ENCODE peak calls at places on chromosome 4, in nine cellular contexts. Z, E, L, P, T, K, V, A and G are unnamed samples.

GRCh38 chr4:113540859-113541258 is 220.7 kb downstream of the CAMK2D start:
- DNase-seq in L (peak), V (no peak), T (no peak), P (no peak), Z (no peak), K (peak), A (peak), E (no peak), G (no peak)

GRCh38 chr4:74874785-74875367 is 58.0 kb upstream of the PARM1 start:
- DNase-seq in V (peak), E (peak), A (peak), Z (no peak), L (peak), K (peak), T (no peak), P (peak), G (peak)

GRCh38 chr4:79831701-79832514 is 241.1 kb downstream of the ANTXR2 start:
- DNase-seq in V (no peak), A (no peak), E (no peak), L (no peak), Z (no peak), T (no peak), K (no peak), P (no peak), G (no peak)

GRCh38 chr4:86549163-86549788 is 44.8 kb upstream of the PTPN13 start:
- DNase-seq in E (no peak), Z (no peak), A (peak), T (no peak), L (peak), K (no peak), P (peak), V (no peak), G (no peak)

GRCh38 chr4:39054497-39054896 is 7.5 kb upstream of the KLHL5 start:
- DNase-seq in E (no peak), K (no peak), L (no peak), Z (no peak), P (no peak), T (no peak), V (no peak), A (no peak), G (no peak)

GRCh38 chr4:101983835-101984234 is 193.3 kb downstream of the BANK1 start:
- DNase-seq in E (no peak), K (no peak), P (no peak), T (no peak), V (no peak), A (no peak), Z (no peak), L (no peak), G (no peak)

GRCh38 chr4:23602720-23603119 is 287.1 kb downstream of the PPARGC1A start:
- DNase-seq in P (no peak), E (no peak), K (no peak), T (no peak), A (no peak), L (no peak), Z (no peak), V (no peak), G (no peak)

GRCh38 chr4:59814402-59814801 is 1385.7 kb upstream of the ADGRL3 start:
- DNase-seq in T (no peak), K (peak), V (no peak), L (no peak), A (no peak), E (no peak), P (no peak), Z (no peak), G (no peak)

GRCh38 chr4:73869130-73870055 is at the start of gene CXCL1:
- DNase-seq in E (peak), T (peak), A (peak), Z (peak), L (no peak), V (peak), K (peak), P (no peak), G (no peak)

GRCh38 chr4:83011779-83012630 is 1.4 kb upstream of the LIN54 start:
- DNase-seq in A (peak), E (peak), V (peak), Z (peak), P (peak), L (peak), K (peak), T (no peak), G (no peak)

GRCh38 chr4:3736806-3737205 is 29.4 kb upstream of the ADRA2C start:
- DNase-seq in Z (no peak), T (no peak), A (no peak), P (no peak), V (no peak), K (no peak), E (no peak), L (no peak), G (no peak)

GRCh38 chr4:135775909-135776308 is 1574.3 kb upstream of the PABPC4L start:
- DNase-seq in L (no peak), K (no peak), A (no peak), T (no peak), E (no peak), Z (no peak), P (no peak), V (no peak), G (no peak)

GRCh38 chr4:122576261-122577188 is 44.3 kb downstream of the IL21 start:
- DNase-seq in T (no peak), A (peak), L (peak), Z (no peak), E (peak), K (peak), P (peak), V (no peak), G (no peak)

GRCh38 chr4:78478523-78478922 is 73.0 kb upstream of the ANXA3 start:
- DNase-seq in A (peak), K (no peak), T (no peak), E (no peak), P (no peak), L (no peak), Z (no peak), V (no peak), G (no peak)

GRCh38 chr4:189090174-189090814 is 850.4 kb upstream of the FRG1 start:
- DNase-seq in P (peak), K (peak), T (no peak), Z (no peak), L (peak), V (no peak), A (peak), E (no peak), G (no peak)

GRCh38 chr4:159248383-159249178 is 145.7 kb downstream of the RAPGEF2 start:
- DNase-seq in L (peak), P (peak), V (no peak), Z (no peak), E (no peak), T (no peak), K (peak), A (peak), G (peak)

GRCh38 chr4:181618038-181618618 is 625.1 kb upstream of the TENM3 start:
- DNase-seq in E (no peak), V (no peak), T (no peak), K (no peak), L (no peak), A (no peak), Z (no peak), P (no peak), G (no peak)

GRCh38 chr4:25174674-25175073 is 14.4 kb upstream of the SEPSECS start:
- DNase-seq in A (peak), P (peak), Z (no peak), L (peak), T (no peak), V (no peak), K (no peak), E (no peak), G (no peak)

GRCh38 chr4:111854494-111855087 is 290.7 kb upstream of the FAM241A start:
- DNase-seq in L (peak), Z (no peak), K (peak), A (peak), E (peak), V (no peak), T (no peak), P (peak), G (no peak)

GRCh38 chr4:11228575-11228974 is 200.1 kb downstream of the HS3ST1 start:
- DNase-seq in K (no peak), A (no peak), P (no peak), T (no peak), E (no peak), L (no peak), Z (no peak), V (no peak), G (no peak)

GRCh38 chr4:29326816-29327215 is 1393.4 kb upstream of the PCDH7 start:
- DNase-seq in T (no peak), K (no peak), Z (no peak), V (no peak), E (no peak), P (no peak), L (peak), A (no peak), G (no peak)

GRCh38 chr4:47050986-47051725 is 19.8 kb downstream of the GABRB1 start:
- DNase-seq in L (no peak), A (no peak), K (no peak), V (no peak), T (no peak), P (no peak), E (no peak), Z (no peak), G (no peak)

GRCh38 chr4:139582044-139582443 is 26.0 kb upstream of the SETD7 start:
- DNase-seq in K (no peak), A (peak), E (no peak), L (peak), Z (no peak), T (no peak), P (no peak), V (no peak), G (no peak)

GRCh38 chr4:1172971-1173757 is 781 bp upstream of the SPON2 start:
- DNase-seq in L (peak), A (peak), Z (peak), V (no peak), E (no peak), K (peak), P (peak), T (no peak), G (no peak)

GRCh38 chr4:177405508-177405907 is 36.7 kb downstream of the AGA start:
- DNase-seq in A (no peak), T (no peak), V (no peak), Z (no peak), K (no peak), E (no peak), P (peak), L (no peak), G (no peak)

GRCh38 chr4:7832331-7832730 is 107.3 kb downstream of the AFAP1 start:
- DNase-seq in E (no peak), Z (no peak), A (no peak), K (no peak), T (no peak), L (no peak), P (no peak), V (no peak), G (no peak)

GRCh38 chr4:154989511-154989910 is 208.4 kb downstream of the RBM46 start:
- DNase-seq in A (no peak), E (no peak), P (no peak), V (no peak), K (no peak), L (no peak), Z (no peak), T (no peak), G (no peak)

GRCh38 chr4:100240008-100240407 is 49.7 kb upstream of the DDIT4L start:
- DNase-seq in P (no peak), K (no peak), Z (no peak), L (no peak), E (no peak), T (no peak), V (no peak), A (no peak), G (no peak)

GRCh38 chr4:3868146-3868840 is 102.1 kb downstream of the ADRA2C start:
- DNase-seq in A (peak), Z (no peak), K (peak), L (peak), E (no peak), V (no peak), P (peak), T (no peak), G (no peak)

GRCh38 chr4:101125045-101125713 is 222.1 kb downstream of the PPP3CA start:
- DNase-seq in K (no peak), E (no peak), Z (no peak), L (no peak), P (no peak), V (no peak), T (no peak), A (no peak), G (no peak)

GRCh38 chr4:171118091-171118490 is 695.1 kb upstream of the GALNTL6 start:
- DNase-seq in L (no peak), K (no peak), A (no peak), T (no peak), V (no peak), P (no peak), E (no peak), Z (no peak), G (no peak)

GRCh38 chr4:180926277-180926676 is 1316.9 kb upstream of the TENM3 start:
- DNase-seq in L (no peak), K (no peak), V (no peak), A (no peak), E (no peak), Z (no peak), P (no peak), T (no peak), G (no peak)

GRCh38 chr4:62901101-62901500 is 1508.1 kb downstream of the TECRL start:
- DNase-seq in A (no peak), E (no peak), V (no peak), L (no peak), P (no peak), K (no peak), Z (no peak), T (no peak), G (no peak)

GRCh38 chr4:24630937-24631336 is 46.6 kb upstream of the DHX15 start:
- DNase-seq in A (no peak), K (no peak), T (no peak), L (no peak), V (no peak), E (no peak), P (no peak), Z (no peak), G (no peak)

GRCh38 chr4:37737456-37737855 is 51.3 kb upstream of the RELL1 start:
- DNase-seq in E (no peak), P (peak), L (peak), A (peak), T (no peak), Z (no peak), V (no peak), K (no peak), G (peak)

GRCh38 chr4:54959656-54960055 is 165.7 kb downstream of the KDR start:
- DNase-seq in V (no peak), E (no peak), T (no peak), Z (no peak), A (peak), P (peak), K (no peak), L (peak), G (peak)

GRCh38 chr4:156771171-156771837 is 200.3 kb downstream of the PDGFC start:
- DNase-seq in A (peak), L (peak), E (no peak), P (peak), V (peak), K (no peak), T (no peak), Z (no peak), G (no peak)

GRCh38 chr4:111943796-111944203 is 201.5 kb upstream of the FAM241A start:
- DNase-seq in Z (no peak), P (peak), V (peak), K (peak), L (no peak), E (peak), T (peak), A (peak), G (no peak)

DNA sequence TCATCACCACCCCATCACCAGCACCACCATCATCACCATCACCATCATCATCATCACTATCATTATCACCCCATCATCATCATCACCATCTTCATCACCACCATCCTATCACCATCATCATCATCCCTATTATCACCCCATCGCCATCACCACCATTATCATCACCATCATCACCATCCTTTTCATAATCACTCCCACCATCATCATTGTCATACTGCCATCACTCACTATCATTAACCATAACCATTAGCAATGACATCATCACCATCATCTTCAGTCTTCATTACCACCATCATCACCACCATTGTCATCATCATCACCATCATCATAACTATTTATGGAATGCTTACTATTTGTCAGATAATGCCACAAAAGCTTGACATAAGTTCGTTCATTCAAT is 35.7 kb downstream of the CRMP1 start:
- DNase-seq in E (no peak), P (no peak), A (no peak), L (no peak), T (no peak), K (no peak), Z (no peak), V (no peak), G (no peak)
- TF ChIP-seq CTCF in E (no peak), P (no peak), A (no peak), L (no peak), T (no peak), K (no peak), Z (no peak), V (no peak), G (no peak)

DNA sequence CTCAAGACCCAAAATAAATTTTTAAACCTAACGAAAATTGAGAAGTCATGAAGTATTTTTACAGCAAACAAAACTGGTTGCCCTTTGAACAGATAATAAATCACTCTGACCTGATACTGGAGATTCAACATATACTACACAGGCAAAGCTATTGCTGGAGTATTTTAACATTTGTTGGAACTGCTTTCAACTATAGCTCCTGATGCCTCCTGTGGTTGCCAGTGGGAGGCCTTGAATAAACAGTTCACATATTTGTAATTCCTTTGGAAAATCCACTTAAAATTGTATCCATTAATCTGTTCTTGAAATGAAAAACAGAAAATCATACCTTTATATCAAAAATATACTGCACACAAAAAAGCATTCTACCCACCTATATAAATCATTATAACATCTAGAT is 605.1 kb downstream of the KCTD8 start:
- DNase-seq in L (peak), Z (no peak), P (no peak), E (no peak), V (no peak), K (peak), A (no peak), T (no peak), G (no peak)
- TF ChIP-seq CTCF in L (peak), Z (no peak), P (no peak), E (peak), V (no peak), K (no peak), A (no peak), T (no peak), G (no peak)

GRCh38 chr4:77308843-77309242 is 151.8 kb downstream of the CCNG2 start:
- DNase-seq in A (peak), Z (no peak), K (peak), E (no peak), P (peak), V (no peak), T (no peak), L (peak), G (no peak)
- TF ChIP-seq CTCF in A (peak), Z (peak), K (peak), E (peak), P (peak), V (no peak), T (no peak), L (peak), G (peak)

DNA sequence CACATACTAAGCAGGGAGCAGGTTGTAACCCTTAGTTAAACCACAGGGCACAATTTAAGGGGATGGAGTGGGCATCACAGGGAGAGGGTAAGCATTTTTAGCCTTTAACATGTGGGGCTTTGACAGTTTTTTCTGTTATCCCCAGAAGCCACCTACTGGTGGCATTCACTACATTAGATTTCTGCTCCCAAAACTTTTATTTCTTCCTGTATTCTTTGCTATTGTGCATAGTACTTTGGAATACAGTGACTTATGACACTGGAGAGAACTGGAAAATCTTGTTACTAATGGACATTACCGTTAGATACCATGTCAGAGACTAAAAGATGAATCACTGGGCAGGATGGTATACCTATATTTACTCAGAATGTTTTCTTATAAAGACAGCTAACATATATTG is 7.3 kb downstream of the TRIM75 start:
- DNase-seq in K (no peak), A (peak), Z (no peak), E (no peak), T (no peak), P (no peak), L (no peak), V (no peak), G (no peak)
- TF ChIP-seq CTCF in K (peak), A (peak), Z (peak), E (peak), T (no peak), P (peak), L (no peak), V (no peak), G (no peak)

DNA sequence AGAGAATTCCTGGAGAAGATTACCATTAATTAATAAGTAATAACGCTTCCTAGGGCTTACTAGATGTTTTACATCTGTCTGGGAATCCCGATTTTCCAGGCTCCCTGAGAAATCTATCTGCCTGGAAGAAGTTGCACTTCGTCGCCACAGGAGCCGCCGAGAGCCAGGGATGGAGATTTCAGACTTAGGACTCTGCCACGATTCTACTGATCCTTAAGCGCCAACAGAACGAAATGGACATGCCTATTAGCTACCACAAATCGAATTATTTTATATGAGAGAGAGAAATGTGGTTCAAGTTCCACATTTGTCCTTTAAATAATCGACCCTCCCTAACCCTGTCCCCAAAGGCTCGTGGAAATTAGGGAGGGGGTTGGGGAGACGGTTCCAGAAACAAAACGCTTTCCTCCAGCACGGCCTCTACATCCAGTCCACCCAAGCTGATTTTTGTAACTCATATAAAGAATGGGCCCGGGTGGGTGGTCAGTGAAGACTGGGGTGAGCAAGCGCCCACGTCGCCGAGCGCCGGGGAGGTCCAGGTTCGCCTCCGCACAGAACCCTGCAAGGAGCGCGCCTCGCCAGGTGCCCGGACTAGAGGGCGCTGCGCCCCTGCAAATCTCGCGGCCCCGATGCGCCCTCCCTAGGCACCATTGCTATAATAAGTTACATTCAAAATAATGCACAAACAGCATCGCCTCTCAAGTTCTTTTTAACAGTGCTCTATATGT is 1.9 kb upstream of the FAT1 start:
- DNase-seq in V (peak), L (peak), A (peak), E (peak), T (peak), P (peak), K (peak), Z (peak), G (no peak)
- TF ChIP-seq CTCF in V (peak), L (peak), A (peak), E (peak), T (peak), P (peak), K (peak), Z (peak), G (peak)

GRCh38 chr4:85548116-85548515 is 73.2 kb downstream of the ARHGAP24 start:
- DNase-seq in V (no peak), T (no peak), P (no peak), Z (no peak), E (no peak), L (no peak), K (no peak), A (peak), G (no peak)
- TF ChIP-seq CTCF in V (no peak), T (no peak), P (no peak), Z (no peak), E (no peak), L (no peak), K (no peak), A (no peak), G (no peak)